ENCODE peak calls at places on chromosomes 3 and 15, in eight cellular contexts. One of them, this sample, is unnamed.

GRCh38 chr3:140203510-140203909 is 268.5 kb downstream of the CLSTN2 start:
- DNase-seq in kidney epithelial cell: no peak
- DNase-seq in WERI-Rb-1: no peak
- DNase-seq in A673: no peak
- DNase-seq in CD8-positive, alpha-beta T cell: no peak
- DNase-seq in GM06990: no peak
- DNase-seq in esophagus squamous epithelium: no peak
- DNase-seq in NB4: no peak
- DNase-seq in this sample: no peak

GRCh38 chr15:38687340-38687739 is 122.7 kb upstream of the RASGRP1 start:
- DNase-seq in esophagus squamous epithelium: no peak
- DNase-seq in CD8-positive, alpha-beta T cell: no peak
- DNase-seq in WERI-Rb-1: no peak
- DNase-seq in GM06990: no peak
- DNase-seq in kidney epithelial cell: no peak
- DNase-seq in NB4: no peak
- DNase-seq in A673: no peak
- DNase-seq in this sample: no peak

GRCh38 chr3:14646589-14647413 is 4.8 kb upstream of the CCDC174 start:
- DNase-seq in kidney epithelial cell: no peak
- DNase-seq in A673: no peak
- DNase-seq in GM06990: no peak
- DNase-seq in esophagus squamous epithelium: no peak
- DNase-seq in WERI-Rb-1: no peak
- DNase-seq in NB4: peak; percentile 92
- DNase-seq in CD8-positive, alpha-beta T cell: no peak
- DNase-seq in this sample: no peak

GRCh38 chr3:63351159-63352007 is 73.3 kb downstream of the SYNPR start:
- DNase-seq in CD8-positive, alpha-beta T cell: no peak
- DNase-seq in GM06990: no peak
- DNase-seq in esophagus squamous epithelium: no peak
- DNase-seq in WERI-Rb-1: peak; percentile 16
- DNase-seq in NB4: peak; percentile 60
- DNase-seq in A673: peak; percentile 63
- DNase-seq in kidney epithelial cell: no peak
- DNase-seq in this sample: peak; percentile 30

GRCh38 chr3:24472358-24472757 is 22.3 kb downstream of the THRB start:
- DNase-seq in esophagus squamous epithelium: no peak
- DNase-seq in A673: no peak
- DNase-seq in WERI-Rb-1: no peak
- DNase-seq in GM06990: no peak
- DNase-seq in CD8-positive, alpha-beta T cell: no peak
- DNase-seq in NB4: no peak
- DNase-seq in kidney epithelial cell: peak; percentile 67
- DNase-seq in this sample: no peak

GRCh38 chr3:139588450-139588849 is 48.9 kb upstream of the RBP1 start:
- DNase-seq in CD8-positive, alpha-beta T cell: no peak
- DNase-seq in kidney epithelial cell: no peak
- DNase-seq in GM06990: no peak
- DNase-seq in A673: peak; percentile 42
- DNase-seq in NB4: peak; percentile 11
- DNase-seq in WERI-Rb-1: peak; percentile 73
- DNase-seq in esophagus squamous epithelium: no peak
- DNase-seq in this sample: no peak

GRCh38 chr3:156750191-156750873 is 75.8 kb upstream of the LEKR1 start:
- DNase-seq in NB4: no peak
- DNase-seq in GM06990: no peak
- DNase-seq in CD8-positive, alpha-beta T cell: no peak
- DNase-seq in WERI-Rb-1: no peak
- DNase-seq in kidney epithelial cell: no peak
- DNase-seq in esophagus squamous epithelium: no peak
- DNase-seq in A673: peak; percentile 27
- DNase-seq in this sample: no peak

GRCh38 chr3:194772241-194773000 is 86.7 kb downstream of the FAM43A start:
- DNase-seq in esophagus squamous epithelium: no peak
- DNase-seq in CD8-positive, alpha-beta T cell: no peak
- DNase-seq in GM06990: no peak
- DNase-seq in NB4: no peak
- DNase-seq in A673: no peak
- DNase-seq in WERI-Rb-1: no peak
- DNase-seq in kidney epithelial cell: no peak
- DNase-seq in this sample: no peak

GRCh38 chr3:32950516-32950915 is 928 bp upstream of the CCR4 start:
- DNase-seq in NB4: no peak
- DNase-seq in CD8-positive, alpha-beta T cell: no peak
- DNase-seq in esophagus squamous epithelium: no peak
- DNase-seq in kidney epithelial cell: no peak
- DNase-seq in A673: no peak
- DNase-seq in GM06990: no peak
- DNase-seq in WERI-Rb-1: no peak
- DNase-seq in this sample: no peak

GRCh38 chr3:32951410-32951811 is at the start of gene CCR4:
- DNase-seq in kidney epithelial cell: no peak
- DNase-seq in CD8-positive, alpha-beta T cell: peak; percentile 64
- DNase-seq in esophagus squamous epithelium: no peak
- DNase-seq in NB4: no peak
- DNase-seq in A673: no peak
- DNase-seq in WERI-Rb-1: no peak
- DNase-seq in GM06990: peak; percentile 50
- DNase-seq in this sample: no peak

GRCh38 chr3:32948625-32949445 is 2.6 kb upstream of the CCR4 start:
- DNase-seq in GM06990: no peak
- DNase-seq in NB4: no peak
- DNase-seq in A673: no peak
- DNase-seq in WERI-Rb-1: no peak
- DNase-seq in kidney epithelial cell: no peak
- DNase-seq in esophagus squamous epithelium: no peak
- DNase-seq in CD8-positive, alpha-beta T cell: no peak
- DNase-seq in this sample: no peak

GRCh38 chr3:32954506-32954905 is 3.1 kb downstream of the CCR4 start:
- DNase-seq in NB4: no peak
- DNase-seq in A673: no peak
- DNase-seq in WERI-Rb-1: no peak
- DNase-seq in esophagus squamous epithelium: no peak
- DNase-seq in kidney epithelial cell: no peak
- DNase-seq in CD8-positive, alpha-beta T cell: no peak
- DNase-seq in GM06990: no peak
- DNase-seq in this sample: no peak

DNA sequence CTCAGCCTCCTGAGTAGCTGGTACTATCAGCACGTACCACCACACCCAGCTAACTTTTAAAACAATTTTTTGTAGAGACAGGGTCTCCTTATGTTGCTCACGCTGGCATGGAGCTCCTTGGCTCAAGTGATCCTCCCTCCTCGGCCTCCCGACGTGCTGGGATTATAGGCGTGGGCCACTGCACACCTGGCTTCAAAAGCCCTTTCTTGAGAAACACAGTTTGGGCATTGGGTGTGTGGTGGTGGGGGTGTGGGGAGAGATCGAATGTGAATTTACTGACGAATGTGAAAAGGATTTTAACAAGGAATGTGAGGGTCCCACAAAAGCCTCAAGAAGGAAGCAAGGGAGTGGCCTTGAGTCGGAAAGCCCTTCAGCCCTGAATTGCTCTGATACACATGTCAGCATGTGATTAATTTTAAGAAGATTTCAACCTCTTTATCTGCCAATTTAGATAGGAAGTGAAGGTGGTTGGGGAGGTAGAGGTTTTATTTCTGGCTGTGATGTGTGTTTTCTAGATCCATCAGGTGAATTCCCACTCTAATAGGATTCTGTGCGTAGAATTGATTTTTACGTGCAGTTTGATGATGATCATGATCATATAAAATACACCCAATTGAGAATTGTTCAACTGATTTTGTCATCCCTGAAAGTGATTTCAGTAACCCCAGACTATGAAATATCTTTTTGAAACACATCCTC is 1.1 kb downstream of the CCR4 start:
- DNase-seq in kidney epithelial cell: no peak
- DNase-seq in GM06990: no peak
- DNase-seq in CD8-positive, alpha-beta T cell: no peak
- DNase-seq in A673: no peak
- DNase-seq in esophagus squamous epithelium: no peak
- DNase-seq in WERI-Rb-1: no peak
- DNase-seq in NB4: no peak
- DNase-seq in this sample: no peak
- H3K4me3 ChIP-seq in kidney epithelial cell: no peak overlapping the region
- H3K4me3 ChIP-seq in GM06990: no peak overlapping the region
- H3K4me3 ChIP-seq in CD8-positive, alpha-beta T cell: no peak overlapping the region
- H3K4me3 ChIP-seq in A673: no peak overlapping the region
- H3K4me3 ChIP-seq in esophagus squamous epithelium: no peak overlapping the region
- H3K4me3 ChIP-seq in WERI-Rb-1: no peak overlapping the region
- H3K4me3 ChIP-seq in NB4: no peak overlapping the region
- H3K4me3 ChIP-seq in this sample: no peak overlapping the region

GRCh38 chr15:63195257-63196023 is 6.0 kb downstream of the RAB8B start:
- DNase-seq in A673: no peak
- DNase-seq in esophagus squamous epithelium: no peak
- DNase-seq in GM06990: no peak
- DNase-seq in kidney epithelial cell: no peak
- DNase-seq in CD8-positive, alpha-beta T cell: no peak
- DNase-seq in NB4: peak; percentile 41
- DNase-seq in WERI-Rb-1: no peak
- DNase-seq in this sample: no peak

GRCh38 chr15:63191895-63192603 is 2.6 kb downstream of the RAB8B start:
- DNase-seq in esophagus squamous epithelium: no peak
- DNase-seq in A673: no peak
- DNase-seq in NB4: peak; percentile 57
- DNase-seq in kidney epithelial cell: no peak
- DNase-seq in CD8-positive, alpha-beta T cell: peak; percentile 55
- DNase-seq in WERI-Rb-1: no peak
- DNase-seq in GM06990: peak; percentile 55
- DNase-seq in this sample: no peak

GRCh38 chr15:63192604-63193206 is 3.3 kb downstream of the RAB8B start:
- DNase-seq in CD8-positive, alpha-beta T cell: no peak
- DNase-seq in kidney epithelial cell: no peak
- DNase-seq in A673: no peak
- DNase-seq in NB4: no peak
- DNase-seq in WERI-Rb-1: no peak
- DNase-seq in GM06990: peak; percentile 28
- DNase-seq in esophagus squamous epithelium: no peak
- DNase-seq in this sample: no peak

GRCh38 chr15:63196846-63197245 is 7.4 kb downstream of the RAB8B start:
- DNase-seq in WERI-Rb-1: peak; percentile 28
- DNase-seq in kidney epithelial cell: no peak
- DNase-seq in CD8-positive, alpha-beta T cell: no peak
- DNase-seq in NB4: no peak
- DNase-seq in A673: no peak
- DNase-seq in GM06990: no peak
- DNase-seq in esophagus squamous epithelium: no peak
- DNase-seq in this sample: no peak

GRCh38 chr15:63194291-63194681 is 4.9 kb downstream of the RAB8B start:
- DNase-seq in WERI-Rb-1: no peak
- DNase-seq in A673: no peak
- DNase-seq in NB4: no peak
- DNase-seq in kidney epithelial cell: no peak
- DNase-seq in esophagus squamous epithelium: no peak
- DNase-seq in CD8-positive, alpha-beta T cell: no peak
- DNase-seq in GM06990: no peak
- DNase-seq in this sample: no peak
- H3K4me3 ChIP-seq in WERI-Rb-1: no peak overlapping the region
- H3K4me3 ChIP-seq in A673: no peak overlapping the region
- H3K4me3 ChIP-seq in NB4: no peak overlapping the region
- H3K4me3 ChIP-seq in kidney epithelial cell: no peak overlapping the region
- H3K4me3 ChIP-seq in esophagus squamous epithelium: no peak overlapping the region
- H3K4me3 ChIP-seq in CD8-positive, alpha-beta T cell: peak overlapping the region; percentile 22
- H3K4me3 ChIP-seq in GM06990: peak overlapping the region; percentile 16
- H3K4me3 ChIP-seq in this sample: no peak overlapping the region

GRCh38 chr3:152302521-152303021 is 33.8 kb downstream of the MBNL1 start:
- DNase-seq in A673: peak; percentile 25
- DNase-seq in NB4: peak; percentile 67
- DNase-seq in kidney epithelial cell: no peak
- DNase-seq in CD8-positive, alpha-beta T cell: no peak
- DNase-seq in esophagus squamous epithelium: no peak
- DNase-seq in WERI-Rb-1: no peak
- DNase-seq in GM06990: peak; percentile 38
- DNase-seq in this sample: no peak

GRCh38 chr3:152300029-152300764 is 31.5 kb downstream of the MBNL1 start:
- DNase-seq in WERI-Rb-1: no peak
- DNase-seq in esophagus squamous epithelium: no peak
- DNase-seq in kidney epithelial cell: no peak
- DNase-seq in A673: no peak
- DNase-seq in NB4: no peak
- DNase-seq in CD8-positive, alpha-beta T cell: no peak
- DNase-seq in GM06990: no peak
- DNase-seq in this sample: no peak

GRCh38 chr3:152304160-152304559 is 35.4 kb downstream of the MBNL1 start:
- DNase-seq in esophagus squamous epithelium: no peak
- DNase-seq in CD8-positive, alpha-beta T cell: no peak
- DNase-seq in WERI-Rb-1: no peak
- DNase-seq in A673: no peak
- DNase-seq in GM06990: no peak
- DNase-seq in kidney epithelial cell: no peak
- DNase-seq in NB4: no peak
- DNase-seq in this sample: no peak

GRCh38 chr3:152299243-152299976 is 30.7 kb downstream of the MBNL1 start:
- DNase-seq in CD8-positive, alpha-beta T cell: no peak
- DNase-seq in esophagus squamous epithelium: no peak
- DNase-seq in WERI-Rb-1: no peak
- DNase-seq in GM06990: peak; percentile 29
- DNase-seq in NB4: no peak
- DNase-seq in kidney epithelial cell: no peak
- DNase-seq in A673: no peak
- DNase-seq in this sample: no peak

DNA sequence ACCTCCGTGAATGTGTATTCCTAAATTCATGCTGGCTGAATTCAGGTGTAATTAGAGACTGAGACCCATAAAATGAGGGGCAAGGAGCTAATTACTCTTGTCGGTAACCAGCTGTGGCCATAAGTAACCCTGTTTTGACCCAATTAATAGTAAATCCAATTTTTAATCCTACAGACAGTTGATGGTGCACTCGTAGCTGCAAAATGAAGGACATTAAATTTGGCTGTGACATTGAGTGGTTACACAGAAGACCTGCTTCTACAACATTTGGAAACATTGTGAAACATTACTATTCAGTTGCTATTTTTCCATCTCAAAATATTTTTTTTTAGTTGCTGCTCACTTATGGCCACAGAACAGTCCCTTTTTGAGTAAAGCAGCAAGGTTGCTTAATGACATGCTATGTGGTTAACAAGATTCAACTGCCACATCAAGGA is 33.0 kb downstream of the MBNL1 start:
- DNase-seq in WERI-Rb-1: no peak
- DNase-seq in esophagus squamous epithelium: no peak
- DNase-seq in kidney epithelial cell: no peak
- DNase-seq in CD8-positive, alpha-beta T cell: no peak
- DNase-seq in A673: no peak
- DNase-seq in GM06990: peak; percentile 41
- DNase-seq in NB4: peak; percentile 64
- DNase-seq in this sample: no peak
- H3K4me3 ChIP-seq in WERI-Rb-1: no peak overlapping the region
- H3K4me3 ChIP-seq in esophagus squamous epithelium: peak overlapping the region; percentile 39
- H3K4me3 ChIP-seq in kidney epithelial cell: no peak overlapping the region
- H3K4me3 ChIP-seq in CD8-positive, alpha-beta T cell: no peak overlapping the region
- H3K4me3 ChIP-seq in A673: peak overlapping the region; percentile 50
- H3K4me3 ChIP-seq in GM06990: peak overlapping the region; percentile 23
- H3K4me3 ChIP-seq in NB4: peak overlapping the region; percentile 40
- H3K4me3 ChIP-seq in this sample: no peak overlapping the region

GRCh38 chr3:60178931-60179653 is 1072.2 kb downstream of the FHIT start:
- DNase-seq in A673: no peak
- DNase-seq in WERI-Rb-1: no peak
- DNase-seq in esophagus squamous epithelium: no peak
- DNase-seq in NB4: no peak
- DNase-seq in CD8-positive, alpha-beta T cell: no peak
- DNase-seq in GM06990: no peak
- DNase-seq in kidney epithelial cell: no peak
- DNase-seq in this sample: no peak

GRCh38 chr3:60186359-60186758 is 1064.9 kb downstream of the FHIT start:
- DNase-seq in esophagus squamous epithelium: no peak
- DNase-seq in GM06990: no peak
- DNase-seq in WERI-Rb-1: no peak
- DNase-seq in CD8-positive, alpha-beta T cell: no peak
- DNase-seq in kidney epithelial cell: no peak
- DNase-seq in A673: no peak
- DNase-seq in NB4: no peak
- DNase-seq in this sample: no peak

GRCh38 chr3:60177726-60178125 is 1073.5 kb downstream of the FHIT start:
- DNase-seq in WERI-Rb-1: no peak
- DNase-seq in A673: no peak
- DNase-seq in kidney epithelial cell: no peak
- DNase-seq in CD8-positive, alpha-beta T cell: no peak
- DNase-seq in NB4: no peak
- DNase-seq in GM06990: no peak
- DNase-seq in esophagus squamous epithelium: no peak
- DNase-seq in this sample: no peak

GRCh38 chr3:60185161-60185560 is 1066.1 kb downstream of the FHIT start:
- DNase-seq in WERI-Rb-1: no peak
- DNase-seq in kidney epithelial cell: no peak
- DNase-seq in esophagus squamous epithelium: no peak
- DNase-seq in NB4: no peak
- DNase-seq in CD8-positive, alpha-beta T cell: no peak
- DNase-seq in GM06990: no peak
- DNase-seq in A673: no peak
- DNase-seq in this sample: no peak

GRCh38 chr3:60182697-60183096 is 1068.6 kb downstream of the FHIT start:
- DNase-seq in esophagus squamous epithelium: no peak
- DNase-seq in CD8-positive, alpha-beta T cell: no peak
- DNase-seq in A673: no peak
- DNase-seq in WERI-Rb-1: no peak
- DNase-seq in kidney epithelial cell: no peak
- DNase-seq in NB4: no peak
- DNase-seq in GM06990: no peak
- DNase-seq in this sample: no peak
- H3K4me3 ChIP-seq in esophagus squamous epithelium: no peak overlapping the region
- H3K4me3 ChIP-seq in CD8-positive, alpha-beta T cell: no peak overlapping the region
- H3K4me3 ChIP-seq in A673: no peak overlapping the region
- H3K4me3 ChIP-seq in WERI-Rb-1: no peak overlapping the region
- H3K4me3 ChIP-seq in kidney epithelial cell: no peak overlapping the region
- H3K4me3 ChIP-seq in NB4: no peak overlapping the region
- H3K4me3 ChIP-seq in GM06990: no peak overlapping the region
- H3K4me3 ChIP-seq in this sample: no peak overlapping the region